ENCODE peak calls at places on chromosome 13, in six cellular contexts. O is lung microvascular endothelial cell, S is D341Med, K is mucosa of descending colon, N is IMR-90, W is left kidney. R is an unnamed sample.

GRCh38 chr13:95217920-95218830 is 83.1 kb downstream of the ABCC4 start:
- DNase-seq in O (no peak), S (no peak), K (no peak), N (no peak), W (no peak), R (no peak)

GRCh38 chr13:68490594-68490993 is 1260.5 kb upstream of the PCDH9 start:
- DNase-seq in O (no peak), S (no peak), K (no peak), N (no peak), W (no peak), R (no peak)

GRCh38 chr13:112720814-112721197 is 31.0 kb downstream of the ATP11A start:
- DNase-seq in O (no peak), S (no peak), K (no peak), N (no peak), W (peak), R (no peak)

GRCh38 chr13:103203750-103204330 is 137.6 kb upstream of the SLC10A2 start:
- DNase-seq in O (no peak), S (no peak), K (no peak), N (no peak), W (peak), R (no peak)

GRCh38 chr13:26881154-26881553 is 120.6 kb upstream of the GPR12 start:
- DNase-seq in O (peak), S (no peak), K (no peak), N (peak), W (peak), R (peak)

GRCh38 chr13:105991622-105992254 is 543.7 kb downstream of the EFNB2 start:
- DNase-seq in O (no peak), S (no peak), K (no peak), N (peak), W (peak), R (peak)

GRCh38 chr13:45310341-45311138 is 30.4 kb downstream of the TPT1 start:
- DNase-seq in O (no peak), S (no peak), K (no peak), N (no peak), W (no peak), R (no peak)

GRCh38 chr13:96662036-96662435 is 332.2 kb downstream of the OXGR1 start:
- DNase-seq in O (no peak), S (no peak), K (no peak), N (no peak), W (no peak), R (no peak)

GRCh38 chr13:23449386-23450162 is 16.1 kb upstream of the SACS start:
- DNase-seq in O (no peak), S (no peak), K (no peak), N (no peak), W (no peak), R (no peak)

GRCh38 chr13:27043013-27043412 is 128.6 kb downstream of the USP12 start:
- DNase-seq in O (peak), S (no peak), K (no peak), N (peak), W (peak), R (peak)

GRCh38 chr13:94558721-94559120 is 37.2 kb downstream of the TGDS start:
- DNase-seq in O (no peak), S (no peak), K (no peak), N (no peak), W (no peak), R (no peak)

GRCh38 chr13:51015973-51016372 is 95.1 kb downstream of the C13orf42 start:
- DNase-seq in O (no peak), S (no peak), K (no peak), N (no peak), W (no peak), R (no peak)

GRCh38 chr13:113616991-113617749 is 32.6 kb downstream of the TFDP1 start:
- DNase-seq in O (no peak), S (no peak), K (no peak), N (peak), W (peak), R (no peak)

GRCh38 chr13:79776538-79776937 is 295.6 kb downstream of the NDFIP2 start:
- DNase-seq in O (no peak), S (no peak), K (no peak), N (peak), W (no peak), R (no peak)

GRCh38 chr13:44303681-44304432 is 69.8 kb upstream of the SERP2 start:
- DNase-seq in O (no peak), S (no peak), K (no peak), N (no peak), W (no peak), R (no peak)

GRCh38 chr13:113729329-113730019 is 29.6 kb upstream of the TMEM255B start:
- DNase-seq in O (no peak), S (no peak), K (peak), N (no peak), W (peak), R (no peak)

GRCh38 chr13:113905942-113906341 is 42.1 kb upstream of the GAS6 start:
- DNase-seq in O (no peak), S (peak), K (no peak), N (no peak), W (no peak), R (no peak)

GRCh38 chr13:48644951-48645350 is 8.8 kb upstream of the CYSLTR2 start:
- DNase-seq in O (no peak), S (no peak), K (no peak), N (no peak), W (peak), R (no peak)